ENCODE peak calls at places on chromosomes 12 and 14, in five cellular contexts. W is CD8-positive, alpha-beta T cell; J is IMR-90; S is M059J; Z is AML-193. R is an unnamed sample.

GRCh38 chr14:36925094-36925493 is 247.3 kb downstream of the SLC25A21 start:
- DNase-seq in S (no peak), Z (no peak), J (no peak), W (no peak), R (no peak)

GRCh38 chr12:48122065-48122834 is 3.1 kb downstream of the PFKM start:
- DNase-seq in J (no peak), Z (no peak), W (no peak), S (no peak), R (no peak)

GRCh38 chr14:23364604-23365352 is at the start of gene EFS:
- DNase-seq in Z (no peak), S (no peak), W (no peak), J (peak), R (peak)

GRCh38 chr14:36666416-36667206 is 5.0 kb downstream of the PAX9 start:
- DNase-seq in S (no peak), J (no peak), W (no peak), Z (no peak), R (no peak)

GRCh38 chr12:109358154-109358869 is 10.6 kb downstream of the MYO1H start:
- DNase-seq in S (no peak), Z (no peak), J (peak), W (no peak), R (no peak)

GRCh38 chr14:84458881-84459280 is 1071.1 kb upstream of the FLRT2 start:
- DNase-seq in Z (no peak), J (no peak), W (no peak), S (no peak), R (no peak)

GRCh38 chr12:2582631-2583616 is 211.8 kb upstream of the FKBP4 start:
- DNase-seq in Z (peak), W (no peak), J (peak), S (peak), R (peak)

GRCh38 chr14:105204206-105204930 is 23.3 kb upstream of the NUDT14 start:
- DNase-seq in W (no peak), S (peak), Z (no peak), J (no peak), R (no peak)

GRCh38 chr12:3523058-3523457 is 32.1 kb downstream of the PRMT8 start:
- DNase-seq in J (no peak), W (no peak), S (peak), Z (no peak), R (peak)

GRCh38 chr12:77161944-77162343 is 96.6 kb upstream of the E2F7 start:
- DNase-seq in J (no peak), S (no peak), W (no peak), Z (no peak), R (peak)

GRCh38 chr14:63624701-63625100 is 17.0 kb downstream of the WDR89 start:
- DNase-seq in S (no peak), Z (no peak), W (no peak), J (no peak), R (no peak)

GRCh38 chr12:38664661-38665269 is 240.6 kb downstream of the CPNE8 start:
- DNase-seq in J (no peak), Z (peak), W (no peak), S (peak), R (no peak)

GRCh38 chr12:13595536-13596450 is 385.6 kb downstream of the GRIN2B start:
- DNase-seq in J (no peak), Z (no peak), S (no peak), W (no peak), R (peak)

GRCh38 chr12:2283910-2284309 is 231.1 kb downstream of the CACNA1C start:
- DNase-seq in S (peak), W (no peak), Z (peak), J (peak), R (no peak)